ENCODE peak calls at places on chromosomes 13 and 19, in four cellular contexts. S, G, T and K are unnamed samples.

GRCh38 chr19:51325161-51325979 is 13.9 kb downstream of the IGLON5 start:
- DNase-seq in S (no peak), G (no peak), T (no peak), K (no peak)

GRCh38 chr13:74443623-74444022 is 309.4 kb upstream of the KLF12 start:
- DNase-seq in S (no peak), G (no peak), T (no peak), K (no peak)

GRCh38 chr13:73879346-73880020 is 254.7 kb downstream of the KLF12 start:
- DNase-seq in S (no peak), G (no peak), T (no peak), K (no peak)

GRCh38 chr19:15265849-15266248 is 33.6 kb upstream of the EPHX3 start:
- DNase-seq in S (no peak), G (no peak), T (no peak), K (no peak)

GRCh38 chr13:52925775-52926285 is 77.4 kb upstream of the PCDH8 start:
- DNase-seq in S (no peak), G (no peak), T (no peak), K (no peak)

GRCh38 chr19:6540918-6541689 is 10.3 kb downstream of the TNFSF9 start:
- DNase-seq in S (no peak), G (no peak), T (no peak), K (no peak)

GRCh38 chr19:3607398-3608078 is 863 bp upstream of the TBXA2R start:
- DNase-seq in S (no peak), G (no peak), T (peak; percentile 84), K (peak; percentile 77)

GRCh38 chr13:21501709-21502108 is 42.6 kb upstream of the ZDHHC20 start:
- DNase-seq in S (no peak), G (peak; percentile 10), T (no peak), K (no peak)

GRCh38 chr13:26457212-26457611 is 100.3 kb upstream of the WASF3 start:
- DNase-seq in S (no peak), G (no peak), T (no peak), K (no peak)

GRCh38 chr19:29927944-29928669 is 13.9 kb upstream of the URI1 start:
- DNase-seq in S (peak; percentile 46), G (peak; percentile 58), T (no peak), K (no peak)

GRCh38 chr13:21013682-21014038 is 47.7 kb downstream of the LATS2 start:
- DNase-seq in S (no peak), G (no peak), T (no peak), K (no peak)

GRCh38 chr13:30148171-30148754 is 159.1 kb downstream of the KATNAL1 start:
- DNase-seq in S (no peak), G (no peak), T (no peak), K (no peak)

GRCh38 chr19:8240274-8241229 is 31.4 kb downstream of the CERS4 start:
- DNase-seq in S (peak; percentile 56), G (peak; percentile 90), T (peak; percentile 95), K (peak; percentile 62)

GRCh38 chr13:111852701-111853100 is 214.2 kb upstream of the SOX1 start:
- DNase-seq in S (no peak), G (no peak), T (no peak), K (no peak)

DNA sequence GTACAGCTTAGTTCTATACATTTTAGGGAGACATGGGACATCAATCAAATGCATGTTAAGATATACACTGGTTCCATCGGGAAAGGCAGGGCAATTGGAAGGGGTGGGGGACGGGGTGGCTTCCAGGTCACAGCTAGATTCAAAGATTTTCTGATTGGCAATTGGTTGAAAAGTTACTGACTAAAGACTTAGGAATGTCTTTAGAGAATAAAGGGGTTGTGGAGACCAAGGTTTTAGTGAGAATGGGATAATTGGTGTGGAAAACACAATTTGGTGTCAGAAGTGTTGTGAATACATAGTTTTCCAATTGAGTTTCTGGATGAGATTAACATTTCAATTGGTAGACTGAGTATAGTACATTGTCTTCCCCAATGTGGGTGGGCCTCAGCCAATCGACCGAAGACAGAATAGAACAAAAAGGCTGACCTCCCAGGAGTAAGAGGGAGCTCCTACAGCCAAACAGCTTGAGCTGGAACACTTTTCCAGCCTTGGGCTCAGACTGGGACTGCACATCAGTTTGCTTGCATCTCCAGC is 988 bp upstream of the CCDC169 start:
- DNase-seq in S (no peak), G (no peak), T (peak; percentile 6), K (peak; percentile 64)
- TF ChIP-seq CBX5 in S (no peak), G (no peak), T (no peak), K (no peak)

DNA sequence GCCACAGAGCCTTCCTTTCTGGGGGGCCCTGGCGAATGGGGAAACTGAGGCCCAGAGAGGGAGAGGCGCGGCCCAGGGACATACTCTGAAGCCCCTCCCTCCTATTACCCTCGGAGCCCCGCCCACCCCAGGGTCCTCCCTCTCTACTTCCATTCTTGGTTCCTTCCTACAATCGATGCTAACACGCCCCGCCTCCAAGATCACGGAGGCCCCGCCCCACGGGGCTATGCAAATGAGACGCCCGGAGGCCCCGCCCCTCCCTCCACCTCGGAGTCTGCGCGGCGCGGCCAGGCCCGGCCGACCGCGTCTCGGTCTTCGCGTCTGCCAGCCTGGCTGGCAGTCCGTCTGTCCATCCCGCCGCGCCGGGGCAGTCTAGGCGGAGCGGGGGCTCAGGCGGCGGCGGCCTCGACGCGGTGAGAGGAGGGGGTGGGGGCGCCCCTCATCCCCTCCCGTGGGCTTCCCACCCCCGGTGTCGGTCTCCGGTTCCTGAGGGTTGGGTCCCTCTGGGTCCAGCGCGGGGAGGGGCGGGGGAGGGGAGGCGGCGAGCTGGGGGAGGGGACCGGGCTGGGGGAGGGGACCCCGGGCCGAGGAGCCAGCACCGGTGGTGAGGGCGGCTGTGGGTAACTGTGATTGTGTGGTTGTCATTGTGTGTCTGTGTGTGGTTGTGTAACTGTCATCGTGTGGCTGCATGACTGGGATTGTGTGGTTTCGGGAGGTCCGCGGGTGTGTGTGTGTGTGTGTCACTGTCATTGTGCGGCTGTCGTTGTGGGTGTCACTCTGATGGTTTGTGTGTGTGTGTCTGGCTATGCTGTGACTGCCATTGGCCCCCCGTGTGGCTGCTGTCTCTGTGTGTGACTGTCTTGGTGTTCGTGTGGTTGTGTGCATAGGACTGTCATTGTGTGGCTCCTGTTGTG is at the start of gene PLPPR2:
- DNase-seq in S (peak; percentile 25), G (peak; percentile 68), T (peak; percentile 94), K (peak; percentile 99)
- TF ChIP-seq CREB1 in S (no peak), G (no peak), T (no peak), K (no peak)

DNA sequence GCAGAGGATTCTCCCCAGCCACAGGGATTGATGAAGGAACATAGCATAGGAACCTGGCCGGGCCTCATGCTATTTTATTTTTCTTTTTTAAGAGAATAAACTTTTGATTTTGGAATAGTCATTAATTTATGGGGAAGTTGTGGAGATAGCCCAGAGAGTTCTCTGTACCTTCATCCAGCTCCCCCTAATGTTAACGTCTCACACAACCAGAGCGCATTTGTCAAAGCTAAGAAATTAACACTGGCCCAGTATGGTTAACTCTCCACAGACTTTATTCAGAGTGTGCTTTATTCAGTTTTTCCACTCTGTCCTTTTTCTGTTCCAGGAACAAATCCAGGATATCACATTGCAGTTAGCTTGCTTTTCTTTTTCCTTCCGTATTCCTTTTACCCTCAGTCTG is 59.4 kb downstream of the RGCC start:
- DNase-seq in S (no peak), G (no peak), T (no peak), K (no peak)
- TF ChIP-seq CBX5 in S (no peak), G (no peak), T (no peak), K (no peak)

GRCh38 chr19:45693168-45693788 is 812 bp downstream of the QPCTL start:
- DNase-seq in S (no peak), G (peak; percentile 64), T (peak; percentile 86), K (no peak)
- TF ChIP-seq CREB1 in S (peak; percentile 34), G (no peak), T (no peak), K (no peak)

GRCh38 chr19:2425622-2426581 is 1.5 kb downstream of the TIMM13 start:
- DNase-seq in S (no peak), G (no peak), T (no peak), K (no peak)
- TF ChIP-seq CBX5 in S (no peak), G (no peak), T (no peak), K (no peak)

GRCh38 chr13:19713186-19713965 is 69.4 kb downstream of the PSPC1 start:
- DNase-seq in S (peak; percentile 13), G (no peak), T (peak; percentile 50), K (no peak)
- TF ChIP-seq CREB1 in S (peak; percentile 10), G (no peak), T (no peak), K (no peak)

GRCh38 chr19:46254776-46255175 is 25.2 kb downstream of the IGFL1 start:
- DNase-seq in S (no peak), G (no peak), T (no peak), K (no peak)
- TF ChIP-seq CBX5 in S (no peak), G (no peak), T (no peak), K (no peak)